ENCODE peak calls at places on chromosome 3, in four cellular contexts. One of them, this sample, is unnamed.

GRCh38 chr3:159266779-159267178 is 464.9 kb downstream of the MFSD1 start:
- DNase-seq in K562: peak; percentile 69
- DNase-seq in GM12878: no peak
- DNase-seq in IMR-90: peak; percentile 6
- DNase-seq in this sample: peak; percentile 29

GRCh38 chr3:4834403-4834866 is 144.8 kb upstream of the BHLHE40 start:
- DNase-seq in GM12878: no peak
- DNase-seq in K562: peak; percentile 40
- DNase-seq in IMR-90: peak; percentile 17
- DNase-seq in this sample: no peak

GRCh38 chr3:52407779-52408178 is 37.1 kb downstream of the SEMA3G start:
- DNase-seq in K562: no peak
- DNase-seq in GM12878: no peak
- DNase-seq in IMR-90: no peak
- DNase-seq in this sample: no peak

GRCh38 chr3:17014734-17015133 is 130.0 kb downstream of the PLCL2 start:
- DNase-seq in K562: no peak
- DNase-seq in IMR-90: no peak
- DNase-seq in GM12878: no peak
- DNase-seq in this sample: no peak

GRCh38 chr3:152399374-152399773 is 130.6 kb downstream of the MBNL1 start:
- DNase-seq in IMR-90: peak; percentile 76
- DNase-seq in GM12878: no peak
- DNase-seq in K562: no peak
- DNase-seq in this sample: no peak

GRCh38 chr3:188156051-188156450 is 2.1 kb downstream of the LPP start:
- DNase-seq in GM12878: no peak
- DNase-seq in K562: no peak
- DNase-seq in IMR-90: no peak
- DNase-seq in this sample: no peak

GRCh38 chr3:137263982-137264777 is 306.4 kb downstream of the IL20RB start:
- DNase-seq in K562: no peak
- DNase-seq in IMR-90: no peak
- DNase-seq in GM12878: no peak
- DNase-seq in this sample: no peak

GRCh38 chr3:89300519-89300918 is 193.1 kb downstream of the EPHA3 start:
- DNase-seq in IMR-90: no peak
- DNase-seq in GM12878: no peak
- DNase-seq in K562: no peak
- DNase-seq in this sample: no peak

GRCh38 chr3:154191520-154191919 is 70.3 kb downstream of the ARHGEF26 start:
- DNase-seq in IMR-90: peak; percentile 27
- DNase-seq in GM12878: no peak
- DNase-seq in K562: no peak
- DNase-seq in this sample: no peak

GRCh38 chr3:4396006-4396405 is 71.1 kb downstream of the SUMF1 start:
- DNase-seq in GM12878: no peak
- DNase-seq in IMR-90: no peak
- DNase-seq in K562: no peak
- DNase-seq in this sample: peak; percentile 10

GRCh38 chr3:58630081-58630709 is 36.4 kb downstream of the FAM3D start:
- DNase-seq in K562: peak; percentile 73
- DNase-seq in IMR-90: peak; percentile 57
- DNase-seq in GM12878: no peak
- DNase-seq in this sample: peak; percentile 62

GRCh38 chr3:187889106-187889505 is 143.8 kb upstream of the BCL6 start:
- DNase-seq in GM12878: no peak
- DNase-seq in IMR-90: no peak
- DNase-seq in K562: no peak
- DNase-seq in this sample: no peak

GRCh38 chr3:48897401-48898376 is 993 bp downstream of the SLC25A20 start:
- DNase-seq in IMR-90: no peak
- DNase-seq in K562: no peak
- DNase-seq in GM12878: no peak
- DNase-seq in this sample: no peak

GRCh38 chr3:109195812-109196211 is 59.3 kb downstream of the C3orf85 start:
- DNase-seq in GM12878: no peak
- DNase-seq in IMR-90: no peak
- DNase-seq in K562: no peak
- DNase-seq in this sample: no peak

GRCh38 chr3:67357610-67358458 is 296.6 kb downstream of the SUCLG2 start:
- DNase-seq in GM12878: no peak
- DNase-seq in IMR-90: peak; percentile 35
- DNase-seq in K562: no peak
- DNase-seq in this sample: peak; percentile 26

GRCh38 chr3:188266581-188267274 is 112.8 kb downstream of the LPP start:
- DNase-seq in IMR-90: peak; percentile 86
- DNase-seq in K562: no peak
- DNase-seq in GM12878: no peak
- DNase-seq in this sample: peak; percentile 23

GRCh38 chr3:101530213-101531047 is 17.4 kb upstream of the SENP7 start:
- DNase-seq in GM12878: no peak
- DNase-seq in IMR-90: no peak
- DNase-seq in K562: peak; percentile 89
- DNase-seq in this sample: no peak

GRCh38 chr3:52070724-52071621 is 14.6 kb upstream of the DUSP7 start:
- DNase-seq in K562: no peak
- DNase-seq in GM12878: no peak
- DNase-seq in IMR-90: no peak
- DNase-seq in this sample: peak; percentile 57

GRCh38 chr3:110327870-110328269 is 743.7 kb upstream of the NECTIN3 start:
- DNase-seq in K562: no peak
- DNase-seq in GM12878: no peak
- DNase-seq in IMR-90: peak; percentile 41
- DNase-seq in this sample: peak; percentile 44

GRCh38 chr3:107430214-107431047 is 53.2 kb downstream of the CCDC54 start:
- DNase-seq in K562: no peak
- DNase-seq in IMR-90: peak; percentile 19
- DNase-seq in GM12878: no peak
- DNase-seq in this sample: no peak

GRCh38 chr3:32340039-32340438 is 51.6 kb upstream of the CMTM7 start:
- DNase-seq in K562: peak; percentile 43
- DNase-seq in IMR-90: peak; percentile 35
- DNase-seq in GM12878: no peak
- DNase-seq in this sample: peak; percentile 36

GRCh38 chr3:161498259-161498921 is 1.8 kb downstream of the OTOL1 start:
- DNase-seq in K562: no peak
- DNase-seq in GM12878: no peak
- DNase-seq in IMR-90: no peak
- DNase-seq in this sample: no peak

GRCh38 chr3:16060945-16061344 is 113.5 kb upstream of the GALNT15 start:
- DNase-seq in IMR-90: peak; percentile 95
- DNase-seq in K562: no peak
- DNase-seq in GM12878: no peak
- DNase-seq in this sample: no peak

GRCh38 chr3:57793737-57794187 is 37.7 kb downstream of the SLMAP start:
- DNase-seq in K562: no peak
- DNase-seq in IMR-90: peak; percentile 26
- DNase-seq in GM12878: no peak
- DNase-seq in this sample: peak; percentile 31

GRCh38 chr3:37741644-37742043 is 120.0 kb upstream of the CTDSPL start:
- DNase-seq in GM12878: no peak
- DNase-seq in K562: no peak
- DNase-seq in IMR-90: no peak
- DNase-seq in this sample: peak; percentile 30

GRCh38 chr3:76886761-76887500 is 153.0 kb upstream of the ROBO2 start:
- DNase-seq in GM12878: no peak
- DNase-seq in K562: no peak
- DNase-seq in IMR-90: no peak
- DNase-seq in this sample: no peak

GRCh38 chr3:154228561-154229216 is 95.6 kb downstream of the DHX36 start:
- DNase-seq in IMR-90: peak; percentile 51
- DNase-seq in GM12878: no peak
- DNase-seq in K562: no peak
- DNase-seq in this sample: no peak

GRCh38 chr3:127320529-127321121 is 32.8 kb upstream of the PRR20G start:
- DNase-seq in GM12878: no peak
- DNase-seq in IMR-90: no peak
- DNase-seq in K562: peak; percentile 8
- DNase-seq in this sample: no peak

GRCh38 chr3:70824078-70824477 is 511.6 kb upstream of the MDFIC2 start:
- DNase-seq in GM12878: no peak
- DNase-seq in IMR-90: peak; percentile 43
- DNase-seq in K562: no peak
- DNase-seq in this sample: peak; percentile 52

GRCh38 chr3:4060064-4060463 is 243.1 kb upstream of the SETMAR start:
- DNase-seq in GM12878: no peak
- DNase-seq in K562: no peak
- DNase-seq in IMR-90: no peak
- DNase-seq in this sample: no peak

GRCh38 chr3:73094127-73094526 is 32.7 kb downstream of the EBLN2 start:
- DNase-seq in K562: peak; percentile 66
- DNase-seq in IMR-90: no peak
- DNase-seq in GM12878: no peak
- DNase-seq in this sample: peak; percentile 17

GRCh38 chr3:168865022-168865551 is 769.4 kb upstream of the GOLIM4 start:
- DNase-seq in GM12878: no peak
- DNase-seq in IMR-90: peak; percentile 48
- DNase-seq in K562: no peak
- DNase-seq in this sample: peak; percentile 71
- TF ChIP-seq FOS in GM12878: no peak
- TF ChIP-seq FOS in IMR-90: no peak
- TF ChIP-seq FOS in K562: no peak
- TF ChIP-seq FOS in this sample: no peak

GRCh38 chr3:23751485-23751811 is 54.3 kb upstream of the UBE2E1 start:
- DNase-seq in K562: no peak
- DNase-seq in IMR-90: no peak
- DNase-seq in GM12878: no peak
- DNase-seq in this sample: peak; percentile 46
- TF ChIP-seq FOS in K562: no peak
- TF ChIP-seq FOS in IMR-90: no peak
- TF ChIP-seq FOS in GM12878: no peak
- TF ChIP-seq FOS in this sample: no peak

DNA sequence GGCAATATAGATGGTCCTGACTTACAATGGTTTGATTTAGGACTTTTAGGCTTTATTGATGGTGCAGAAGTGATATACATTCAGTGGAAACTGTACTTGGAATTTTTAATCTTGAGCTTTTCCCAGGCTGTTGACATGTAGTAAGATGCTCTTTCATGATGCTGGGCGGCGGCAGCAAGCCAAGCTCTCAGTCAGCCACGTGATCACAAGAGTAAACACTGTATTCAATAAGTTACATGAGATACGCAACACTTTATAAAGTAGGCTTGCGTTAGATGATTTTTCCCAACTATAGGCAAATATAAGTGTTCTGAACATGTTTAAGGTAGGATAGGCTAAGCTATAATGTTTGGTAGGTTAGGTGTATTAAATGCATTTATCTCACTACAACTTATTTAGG is 17.9 kb downstream of the PARP9 start:
- DNase-seq in K562: no peak
- DNase-seq in IMR-90: no peak
- DNase-seq in GM12878: no peak
- DNase-seq in this sample: no peak
- TF ChIP-seq FOS in K562: no peak
- TF ChIP-seq FOS in IMR-90: no peak
- TF ChIP-seq FOS in GM12878: no peak
- TF ChIP-seq FOS in this sample: no peak

DNA sequence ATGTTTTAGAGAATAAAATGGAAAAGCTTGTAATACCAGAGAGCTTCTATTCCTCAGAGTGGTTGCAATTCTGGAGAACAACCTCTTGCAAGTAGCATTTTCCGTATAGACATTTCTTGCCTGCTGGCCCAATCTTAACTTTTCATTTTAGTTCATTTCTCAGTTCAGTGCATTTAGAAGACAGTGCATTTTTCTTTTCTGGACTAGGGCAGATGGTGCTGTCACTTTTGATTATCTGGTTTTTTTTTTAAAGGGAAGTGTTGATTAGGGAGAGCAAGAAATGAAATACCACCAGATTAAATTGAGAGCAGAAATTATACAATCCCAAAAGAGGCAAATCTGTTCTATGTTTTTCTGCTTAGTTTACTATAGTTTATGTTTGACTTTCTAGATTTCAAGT is 172.7 kb downstream of the GHSR start:
- DNase-seq in IMR-90: no peak
- DNase-seq in GM12878: no peak
- DNase-seq in K562: no peak
- DNase-seq in this sample: no peak
- TF ChIP-seq FOS in IMR-90: no peak
- TF ChIP-seq FOS in GM12878: no peak
- TF ChIP-seq FOS in K562: no peak
- TF ChIP-seq FOS in this sample: no peak

DNA sequence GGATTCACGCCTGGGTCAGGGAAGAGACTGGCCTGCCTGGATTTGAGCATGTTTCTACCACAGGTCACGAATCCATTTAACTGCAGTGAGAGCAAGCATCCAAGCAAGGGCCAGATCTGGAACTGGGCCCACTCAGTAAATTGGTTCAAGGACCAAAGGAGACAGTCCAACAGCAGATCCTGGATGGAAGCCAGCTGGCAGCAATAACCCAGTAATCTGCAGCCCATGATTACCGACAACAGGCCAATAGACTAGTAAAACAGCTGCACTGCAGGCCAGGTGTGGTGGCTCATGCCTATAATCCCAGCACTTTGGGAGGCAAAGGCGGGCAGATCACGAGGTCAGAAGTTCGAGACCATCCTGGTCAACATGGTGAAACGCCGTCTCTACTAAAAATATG is 11.8 kb downstream of the SAMD7 start:
- DNase-seq in GM12878: no peak
- DNase-seq in K562: no peak
- DNase-seq in IMR-90: no peak
- DNase-seq in this sample: no peak
- TF ChIP-seq FOS in GM12878: no peak
- TF ChIP-seq FOS in K562: no peak
- TF ChIP-seq FOS in IMR-90: no peak
- TF ChIP-seq FOS in this sample: no peak

GRCh38 chr3:98114264-98114663 is 16.3 kb upstream of the OR5H1 start:
- DNase-seq in GM12878: no peak
- DNase-seq in K562: no peak
- DNase-seq in IMR-90: no peak
- DNase-seq in this sample: no peak
- TF ChIP-seq FOS in GM12878: no peak
- TF ChIP-seq FOS in K562: no peak
- TF ChIP-seq FOS in IMR-90: no peak
- TF ChIP-seq FOS in this sample: no peak

GRCh38 chr3:40924559-40925058 is 274.7 kb upstream of the CTNNB1 start:
- DNase-seq in GM12878: no peak
- DNase-seq in K562: no peak
- DNase-seq in IMR-90: no peak
- DNase-seq in this sample: no peak
- TF ChIP-seq FOS in GM12878: no peak
- TF ChIP-seq FOS in K562: no peak
- TF ChIP-seq FOS in IMR-90: no peak
- TF ChIP-seq FOS in this sample: no peak

DNA sequence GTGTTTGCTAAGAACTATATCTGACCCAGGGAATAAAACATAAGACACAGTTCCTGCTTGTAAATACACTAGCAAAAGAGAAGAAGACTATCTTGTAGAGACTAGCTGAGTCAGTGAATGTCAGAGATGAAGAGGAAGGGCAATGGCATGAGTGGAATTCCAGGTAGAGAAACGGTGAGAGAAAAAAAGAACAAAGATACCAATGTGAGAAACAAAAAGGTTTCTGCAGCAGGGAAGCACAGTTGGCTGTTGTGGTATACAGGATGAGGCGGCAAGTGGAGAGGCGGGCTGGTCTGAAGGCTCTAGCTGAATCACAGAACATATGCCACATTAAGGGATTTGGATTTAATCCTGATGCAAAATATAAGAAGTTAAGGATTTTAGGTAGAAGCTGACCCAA is 17.1 kb upstream of the TASOR start:
- DNase-seq in IMR-90: no peak
- DNase-seq in K562: no peak
- DNase-seq in GM12878: no peak
- DNase-seq in this sample: no peak
- TF ChIP-seq FOS in IMR-90: no peak
- TF ChIP-seq FOS in K562: no peak
- TF ChIP-seq FOS in GM12878: no peak
- TF ChIP-seq FOS in this sample: no peak